ENCODE peak calls at places on chromosomes 11 and 22, in four cellular contexts. H, P, G and L are unnamed samples.

GRCh38 chr11:77320351-77320750 is 18.9 kb upstream of the GDPD4 start:
- DNase-seq in H (no peak), G (no peak), P (no peak), L (no peak)

GRCh38 chr11:10373929-10374328 is 69.1 kb downstream of the ADM start:
- DNase-seq in H (no peak), G (no peak), P (no peak), L (no peak)

GRCh38 chr22:49435596-49435995 is 392.1 kb downstream of the BRD1 start:
- DNase-seq in G (no peak), P (no peak), H (no peak), L (no peak)

GRCh38 chr11:108871152-108871551 is 206.3 kb downstream of the DDX10 start:
- DNase-seq in P (no peak), H (peak), G (peak), L (no peak)

GRCh38 chr22:19868333-19868732 is 13.7 kb upstream of the GNB1L start:
- DNase-seq in H (no peak), G (no peak), P (no peak), L (no peak)

GRCh38 chr22:17243524-17243923 is 24.3 kb upstream of the ADA2 start:
- DNase-seq in P (no peak), G (no peak), H (no peak), L (no peak)

GRCh38 chr11:17399236-17399635 is 10.8 kb upstream of the KCNJ11 start:
- DNase-seq in H (no peak), G (no peak), P (no peak), L (no peak)

GRCh38 chr22:19554834-19555404 is 30.7 kb upstream of the CLDN5 start:
- DNase-seq in P (no peak), G (no peak), H (peak), L (no peak)

GRCh38 chr11:77206264-77207018 is 78.4 kb downstream of the MYO7A start:
- DNase-seq in P (no peak), H (no peak), G (no peak), L (no peak)

GRCh38 chr11:109902764-109903436 is 190.3 kb upstream of the ZC3H12C start:
- DNase-seq in G (no peak), H (no peak), P (no peak), L (no peak)

GRCh38 chr11:22926341-22926740 is 66.1 kb upstream of the CCDC179 start:
- DNase-seq in H (no peak), P (no peak), G (no peak), L (no peak)

GRCh38 chr11:22927793-22928192 is 67.5 kb upstream of the CCDC179 start:
- DNase-seq in G (no peak), H (no peak), P (no peak), L (no peak)

GRCh38 chr11:22928207-22928917 is 68.1 kb upstream of the CCDC179 start:
- DNase-seq in P (no peak), H (no peak), G (no peak), L (no peak)

GRCh38 chr11:22930816-22931594 is 70.7 kb upstream of the CCDC179 start:
- DNase-seq in H (no peak), G (no peak), P (no peak), L (no peak)
- H3K4me3 ChIP-seq in H (no peak), G (no peak), P (no peak), L (no peak)

GRCh38 chr11:45890886-45891550 is 5.6 kb downstream of the MAPK8IP1 start:
- DNase-seq in P (no peak), G (no peak), H (no peak), L (no peak)
- TF ChIP-seq CTCF in P (no peak), G (no peak), H (no peak), L (no peak)

GRCh38 chr11:71370020-71370747 is 78.0 kb downstream of the DHCR7 start:
- DNase-seq in H (no peak), P (no peak), G (no peak), L (no peak)
- H3K4me3 ChIP-seq in H (no peak), P (no peak), G (no peak), L (no peak)

DNA sequence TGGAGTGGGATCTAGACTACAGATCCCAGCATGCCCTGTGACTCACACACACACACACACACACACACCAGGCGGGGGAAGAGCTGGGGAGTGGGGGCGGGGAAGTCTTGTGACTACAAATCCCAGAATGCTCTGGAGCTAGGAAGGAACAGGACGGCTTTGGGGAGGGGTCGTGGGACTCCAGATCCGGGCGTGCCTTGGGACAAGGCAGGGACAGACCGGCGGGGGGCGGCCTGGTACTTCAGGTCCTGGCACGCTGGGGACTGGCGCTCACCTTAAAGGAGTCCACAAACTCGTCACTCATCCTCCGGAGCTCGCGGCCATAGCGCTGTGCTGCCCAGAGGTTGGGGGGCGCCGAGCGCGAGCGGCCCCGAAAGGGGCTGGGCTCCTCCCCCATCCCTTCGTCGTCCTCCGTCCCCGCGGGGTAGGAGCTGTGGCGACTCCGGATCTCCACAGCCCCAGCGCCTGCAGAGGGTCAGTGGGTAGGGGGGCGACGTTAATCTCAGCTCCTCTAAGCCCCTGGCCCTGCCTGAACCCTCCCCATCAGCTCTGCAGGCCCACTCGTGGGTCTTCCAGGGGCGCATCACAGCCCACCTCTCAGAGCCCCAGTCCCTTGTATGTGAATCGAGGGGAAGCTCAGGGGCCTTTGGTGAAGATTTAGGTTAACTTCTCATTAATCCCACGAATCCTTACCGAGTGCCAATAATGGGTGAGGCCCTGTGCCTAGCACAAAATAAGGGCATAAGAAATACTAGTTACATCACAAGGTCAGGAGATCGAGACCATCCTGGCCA is 12.9 kb downstream of the BAD start:
- DNase-seq in G (peak), P (peak), H (peak), L (peak)
- TF ChIP-seq CTCF in G (no peak), P (no peak), H (peak), L (no peak)

DNA sequence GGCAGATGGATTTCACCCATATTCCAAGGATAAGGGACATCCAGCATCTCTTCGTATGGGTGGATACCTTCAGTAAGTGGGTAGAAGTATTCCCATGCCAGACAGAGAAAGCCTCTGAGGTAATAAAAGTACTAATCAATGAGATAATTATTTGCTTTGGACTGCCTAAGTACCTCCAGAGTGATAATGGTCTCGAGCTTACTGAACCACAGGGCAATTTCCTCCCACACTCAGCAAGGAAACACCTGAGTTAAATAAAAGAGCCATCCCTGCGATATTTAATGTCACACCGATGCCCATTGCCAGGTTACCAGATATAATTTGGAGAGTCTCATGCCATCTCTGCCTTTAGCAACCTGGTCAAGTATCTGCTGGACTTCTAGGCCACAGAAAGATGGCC is 70.6 kb upstream of the MPEG1 start:
- DNase-seq in P (no peak), H (no peak), G (no peak), L (no peak)
- H3K4me3 ChIP-seq in P (no peak), H (no peak), G (no peak), L (no peak)

GRCh38 chr22:35766654-35767580 is 49.2 kb downstream of the APOL5 start:
- DNase-seq in P (no peak), G (no peak), H (peak), L (no peak)

GRCh38 chr22:35758394-35758793 is 40.7 kb downstream of the APOL5 start:
- DNase-seq in P (no peak), H (no peak), G (no peak), L (no peak)

GRCh38 chr22:35756722-35757121 is 39.0 kb downstream of the APOL5 start:
- DNase-seq in H (no peak), G (no peak), P (no peak), L (no peak)

DNA sequence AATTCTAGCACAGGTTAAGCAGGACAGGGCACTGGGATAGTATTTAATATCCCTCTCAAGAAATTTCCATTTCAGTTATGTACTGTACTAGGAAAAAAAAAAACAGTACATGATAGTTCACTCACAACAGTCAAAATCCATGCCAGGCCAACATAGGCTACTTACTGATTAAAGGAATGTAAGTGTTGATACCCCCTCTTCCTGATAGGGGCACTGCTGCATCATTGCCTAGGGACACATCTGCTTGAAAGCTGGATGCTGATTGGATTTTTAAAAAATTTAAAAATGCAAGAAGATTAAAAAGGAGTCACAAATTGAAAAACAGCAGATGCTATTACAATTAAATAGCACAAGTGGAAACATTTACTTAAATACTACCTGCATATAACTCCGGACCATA is 43.4 kb downstream of the APOL5 start:
- DNase-seq in H (no peak), P (no peak), G (no peak), L (no peak)
- TF ChIP-seq CTCF in H (peak), P (peak), G (peak), L (peak)

GRCh38 chr11:657691-658126 is 20.6 kb downstream of the DRD4 start:
- DNase-seq in H (no peak), P (no peak), G (no peak), L (no peak)
- H3K4me3 ChIP-seq in H (no peak), P (no peak), G (no peak), L (no peak)

GRCh38 chr11:38416141-38416540 is 1818.1 kb upstream of the RAG2 start:
- DNase-seq in H (no peak), P (no peak), G (no peak), L (peak)

GRCh38 chr11:38411149-38411548 is 1813.1 kb upstream of the RAG2 start:
- DNase-seq in H (no peak), G (no peak), P (no peak), L (no peak)
- TF ChIP-seq CTCF in H (peak), G (no peak), P (no peak), L (peak)